ENCODE peak calls at places on chromosomes 3 and 15, in seven cellular contexts. E, U, R, F, S, L and V are unnamed samples.
A peak's percentile ranks its signal among the peaks of the same experiment; 100 is the strongest.

GRCh38 chr3:58531956-58532355 is 5.0 kb downstream of the ACOX2 start:
- DNase-seq in E (no peak), U (no peak), R (no peak), F (no peak), S (no peak), L (no peak), V (no peak)

GRCh38 chr15:31200735-31201151 is 99.2 kb upstream of the TRPM1 start:
- DNase-seq in E (peak; percentile 59), U (no peak), R (peak; percentile 54), F (peak; percentile 85), S (peak; percentile 85), L (peak; percentile 44), V (no peak)

GRCh38 chr3:81758275-81758674 is 3.2 kb downstream of the GBE1 start:
- DNase-seq in E (no peak), U (no peak), R (peak; percentile 63), F (no peak), S (no peak), L (no peak), V (peak; percentile 20)

GRCh38 chr15:98126326-98127090 is 166.0 kb downstream of the ARRDC4 start:
- DNase-seq in E (no peak), U (no peak), R (no peak), F (no peak), S (no peak), L (no peak), V (no peak)

GRCh38 chr3:69683076-69683806 is 56.0 kb upstream of the MITF start:
- DNase-seq in E (no peak), U (no peak), R (no peak), F (no peak), S (no peak), L (no peak), V (no peak)

GRCh38 chr3:11010406-11011165 is 18.0 kb downstream of the SLC6A1 start:
- DNase-seq in E (no peak), U (no peak), R (no peak), F (no peak), S (no peak), L (no peak), V (no peak)

GRCh38 chr15:75153084-75153483 is 48.6 kb upstream of the C15orf39 start:
- DNase-seq in E (peak; percentile 42), U (no peak), R (no peak), F (no peak), S (no peak), L (no peak), V (peak; percentile 22)

GRCh38 chr3:27758083-27758482 is 36.0 kb upstream of the EOMES start:
- DNase-seq in E (no peak), U (peak; percentile 71), R (peak; percentile 54), F (no peak), S (no peak), L (no peak), V (no peak)

DNA sequence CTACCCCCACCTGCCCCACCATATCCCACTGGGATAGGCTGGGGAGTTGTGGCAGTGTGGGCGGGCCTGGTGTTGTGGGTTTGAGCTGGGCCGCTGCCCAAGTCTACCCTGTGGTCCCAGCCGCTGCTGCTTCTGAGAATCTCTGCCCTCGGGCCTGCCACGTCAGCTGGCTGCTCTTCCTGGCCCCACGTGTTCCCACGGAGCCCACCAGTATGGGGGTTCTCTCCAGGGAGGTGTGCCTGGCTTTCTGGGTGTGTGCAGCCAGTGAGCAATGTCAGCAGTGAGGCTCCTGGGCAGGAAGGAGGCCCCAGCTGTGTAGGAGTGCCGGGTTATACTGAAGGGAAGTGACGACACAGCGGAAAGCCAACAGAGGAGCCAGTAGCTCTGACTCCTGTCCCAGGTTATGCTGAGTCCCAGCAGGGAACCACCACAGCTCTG is 10.5 kb downstream of the GNAI2 start:
- DNase-seq in E (peak; percentile 50), U (no peak), R (no peak), F (no peak), S (no peak), L (no peak), V (no peak)
- TF ChIP-seq CTCF in E (no peak), U (no peak), R (no peak), F (peak; percentile 39), S (no peak), L (no peak), V (peak; percentile 3)

GRCh38 chr3:190094201-190094718 is 26.4 kb downstream of the P3H2 start:
- DNase-seq in E (no peak), U (no peak), R (no peak), F (no peak), S (no peak), L (no peak), V (peak; percentile 31)

GRCh38 chr3:190088890-190089289 is 31.8 kb downstream of the P3H2 start:
- DNase-seq in E (no peak), U (no peak), R (no peak), F (no peak), S (no peak), L (no peak), V (no peak)

GRCh38 chr3:190096345-190096744 is 24.4 kb downstream of the P3H2 start:
- DNase-seq in E (no peak), U (no peak), R (no peak), F (no peak), S (no peak), L (no peak), V (no peak)

GRCh38 chr3:190089711-190090110 is 31.0 kb downstream of the P3H2 start:
- DNase-seq in E (no peak), U (no peak), R (no peak), F (no peak), S (no peak), L (no peak), V (no peak)

DNA sequence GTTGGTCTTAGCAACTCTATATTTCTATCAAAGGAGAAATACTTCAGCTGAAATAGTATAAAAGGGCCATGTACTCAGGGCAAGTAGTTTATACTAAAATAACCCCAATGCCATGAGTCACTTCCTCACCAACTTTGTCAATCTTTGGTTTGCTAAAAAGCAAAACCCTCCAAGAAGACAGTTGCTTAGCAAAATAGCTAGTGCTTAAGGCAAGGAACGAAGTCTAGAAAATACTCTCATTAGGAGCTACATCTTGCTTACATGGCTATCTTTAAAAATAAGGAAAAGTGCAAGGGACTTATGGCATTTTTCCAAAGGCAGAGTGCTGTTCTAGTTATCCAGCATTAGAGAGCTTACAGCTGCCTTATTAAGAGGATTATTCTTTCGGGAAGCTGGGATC is 28.4 kb downstream of the P3H2 start:
- DNase-seq in E (no peak), U (no peak), R (no peak), F (no peak), S (no peak), L (no peak), V (no peak)
- H3K27ac ChIP-seq in E (no peak overlapping the region), U (no peak overlapping the region), R (peak overlapping the region; percentile 61), F (peak overlapping the region; percentile 57), S (peak overlapping the region; percentile 42), L (no peak overlapping the region), V (peak overlapping the region; percentile 78)

GRCh38 chr15:91237493-91237892 is 137.4 kb downstream of the SV2B start:
- DNase-seq in E (no peak), U (no peak), R (no peak), F (no peak), S (no peak), L (no peak), V (no peak)

GRCh38 chr15:91228890-91229289 is 128.8 kb downstream of the SV2B start:
- DNase-seq in E (no peak), U (no peak), R (no peak), F (no peak), S (no peak), L (no peak), V (no peak)

GRCh38 chr15:91235376-91235775 is 135.3 kb downstream of the SV2B start:
- DNase-seq in E (no peak), U (no peak), R (no peak), F (no peak), S (no peak), L (no peak), V (no peak)

GRCh38 chr15:91238664-91239428 is 138.8 kb downstream of the SV2B start:
- DNase-seq in E (no peak), U (no peak), R (no peak), F (no peak), S (no peak), L (no peak), V (no peak)

DNA sequence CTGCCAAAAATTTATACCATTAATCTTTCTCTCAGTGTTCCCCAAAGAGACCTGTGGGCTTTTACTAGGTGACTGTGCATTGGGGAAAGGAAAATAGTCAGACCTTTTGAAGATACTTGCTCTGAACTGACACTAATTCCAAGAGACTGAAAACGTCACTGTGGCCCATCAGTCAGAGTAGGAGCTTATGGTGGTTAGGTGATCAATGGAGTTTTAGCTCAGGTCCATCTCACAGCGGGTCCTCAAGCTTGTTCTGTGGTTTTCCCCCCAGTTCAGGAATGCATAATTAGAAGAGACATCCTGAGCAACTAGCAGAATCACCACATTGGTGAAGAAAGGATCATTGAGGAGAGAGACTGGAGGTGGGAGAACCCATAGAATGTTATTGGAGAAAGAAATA is 134.7 kb downstream of the SV2B start:
- DNase-seq in E (no peak), U (no peak), R (no peak), F (no peak), S (no peak), L (no peak), V (no peak)
- H3K4me1 ChIP-seq in E (no peaks in the 10 kb centered on the region), U (no peaks in the 10 kb centered on the region), R (no peaks in the 10 kb centered on the region), F (no peaks in the 10 kb centered on the region), S (no peaks in the 10 kb centered on the region), L (no peaks in the 10 kb centered on the region), V (no peaks in the 10 kb centered on the region)

GRCh38 chr15:73865904-73866303 is 7.5 kb upstream of the TBC1D21 start:
- DNase-seq in E (no peak), U (peak; percentile 19), R (no peak), F (no peak), S (peak; percentile 7), L (no peak), V (no peak)

GRCh38 chr15:73867956-73868355 is 5.4 kb upstream of the TBC1D21 start:
- DNase-seq in E (no peak), U (peak; percentile 15), R (no peak), F (no peak), S (no peak), L (no peak), V (no peak)

GRCh38 chr15:73866481-73866880 is 6.9 kb upstream of the TBC1D21 start:
- DNase-seq in E (no peak), U (peak; percentile 24), R (no peak), F (no peak), S (peak; percentile 4), L (no peak), V (no peak)

GRCh38 chr15:73867426-73867825 is 5.9 kb upstream of the TBC1D21 start:
- DNase-seq in E (no peak), U (peak; percentile 53), R (no peak), F (no peak), S (no peak), L (no peak), V (no peak)

GRCh38 chr15:73866881-73867410 is 6.4 kb upstream of the TBC1D21 start:
- DNase-seq in E (no peak), U (peak; percentile 22), R (no peak), F (no peak), S (no peak), L (no peak), V (no peak)
- TF ChIP-seq CTCF in E (no peak), U (no peak), R (no peak), F (no peak), S (no peak), L (no peak), V (no peak)